ENCODE peak calls at places on chromosomes 11 and 22, in nine cellular contexts. X, C, W, V, Y, Q, F, L and D are unnamed samples.

GRCh38 chr11:65414776-65415498 is 7.7 kb upstream of the NEAT1 start:
- DNase-seq in Y (no peak), Q (no peak), F (no peak), C (no peak), L (peak; percentile 42), W (peak; percentile 45), X (peak; percentile 79), V (no peak), D (no peak)

GRCh38 chr11:113201055-113201818 is 113.1 kb upstream of the TTC12 start:
- DNase-seq in V (no peak), L (peak; percentile 61), W (no peak), F (no peak), X (no peak), Q (no peak), Y (no peak), C (no peak), D (peak; percentile 19)

GRCh38 chr11:6565325-6565724 is 38.1 kb downstream of the RRP8 start:
- DNase-seq in L (no peak), F (no peak), V (no peak), Q (no peak), X (no peak), W (no peak), Y (no peak), C (no peak), D (no peak)

GRCh38 chr11:71481101-71481960 is 28.3 kb downstream of the NADSYN1 start:
- DNase-seq in V (no peak), F (no peak), Q (no peak), C (no peak), W (no peak), L (no peak), Y (no peak), X (no peak), D (no peak)

GRCh38 chr11:3982431-3982830 is 112.2 kb upstream of the RRM1 start:
- DNase-seq in Q (no peak), V (no peak), C (no peak), W (no peak), X (no peak), Y (no peak), F (no peak), L (no peak), D (no peak)

GRCh38 chr11:4607111-4607510 is 920 bp downstream of the TRIM68 start:
- DNase-seq in Y (peak; percentile 13), F (no peak), C (no peak), X (no peak), W (no peak), Q (no peak), L (no peak), V (no peak), D (no peak)

GRCh38 chr22:37999236-37999635 is 14.9 kb upstream of the SOX10 start:
- DNase-seq in W (no peak), Y (no peak), F (no peak), Q (no peak), L (no peak), X (no peak), V (no peak), C (no peak), D (no peak)

GRCh38 chr11:45089251-45089650 is 57.2 kb upstream of the PRDM11 start:
- DNase-seq in W (peak; percentile 74), V (no peak), C (no peak), L (no peak), Y (peak; percentile 96), F (peak; percentile 94), X (peak; percentile 100), Q (no peak), D (no peak)

GRCh38 chr11:61019818-61020405 is 48.4 kb downstream of the CD6 start:
- DNase-seq in V (no peak), Q (no peak), X (no peak), W (no peak), Y (no peak), C (no peak), F (no peak), L (no peak), D (no peak)

GRCh38 chr22:39080993-39081513 is 4.0 kb downstream of the APOBEC3G start:
- DNase-seq in C (no peak), Y (no peak), V (no peak), F (no peak), Q (no peak), L (no peak), W (no peak), X (no peak), D (no peak)

GRCh38 chr22:43168416-43169309 is 17.3 kb downstream of the TSPO start:
- DNase-seq in W (no peak), F (peak; percentile 41), L (no peak), V (no peak), X (peak; percentile 70), Y (peak; percentile 74), C (no peak), Q (no peak), D (no peak)

GRCh38 chr11:120858740-120859139 is 165.2 kb upstream of the TBCEL start:
- DNase-seq in F (no peak), Y (no peak), V (no peak), W (no peak), L (no peak), X (peak; percentile 24), Q (no peak), C (no peak), D (no peak)

GRCh38 chr11:130151196-130151595 is 8.4 kb upstream of the ST14 start:
- DNase-seq in F (no peak), W (no peak), V (peak; percentile 47), Q (no peak), C (no peak), L (no peak), Y (no peak), X (no peak), D (no peak)

GRCh38 chr11:132072044-132072879 is 701.8 kb downstream of the NTM start:
- DNase-seq in L (no peak), C (peak; percentile 51), V (no peak), Q (no peak), X (peak; percentile 99), F (peak; percentile 98), W (no peak), Y (peak; percentile 98), D (no peak)

GRCh38 chr11:27485930-27486773 is 13.6 kb upstream of the LGR4 start:
- DNase-seq in V (peak; percentile 51), F (peak; percentile 41), C (no peak), Y (peak; percentile 69), L (no peak), W (no peak), Q (peak; percentile 27), X (peak; percentile 58), D (peak; percentile 58)

GRCh38 chr11:68546555-68546954 is 86.0 kb downstream of the PPP6R3 start:
- DNase-seq in V (no peak), C (no peak), Y (peak; percentile 71), L (no peak), X (peak; percentile 30), F (peak; percentile 21), W (no peak), Q (no peak), D (no peak)

GRCh38 chr11:46529086-46529905 is 64.5 kb downstream of the AMBRA1 start:
- DNase-seq in Q (peak; percentile 59), Y (peak; percentile 61), F (peak; percentile 30), X (peak; percentile 51), W (peak; percentile 87), L (no peak), C (peak; percentile 11), V (peak; percentile 85), D (peak; percentile 72)

GRCh38 chr11:23313001-23313400 is 452.7 kb upstream of the CCDC179 start:
- DNase-seq in Q (no peak), X (peak; percentile 12), F (no peak), W (no peak), L (no peak), Y (peak; percentile 8), C (no peak), V (no peak), D (no peak)